ENCODE peak calls at places on chromosomes 11 and 22, in nine cellular contexts. N is GM23248, Q is GM23338, B is hepatocyte, F is PC-3, H is HCT116, L is neural progenitor cell, P is OCI-LY7, V is SK-N-SH. Z is an unnamed sample.

GRCh38 chr22:29716814-29717213 is 3.0 kb upstream of the CABP7 start:
- DNase-seq in N (peak; percentile 82), Q (peak; percentile 93), B (peak; percentile 88), F (peak; percentile 69), H (peak; percentile 24), L (peak; percentile 93), P (peak; percentile 42), V (no peak), Z (peak; percentile 48)

GRCh38 chr11:69899957-69900821 is 81.0 kb upstream of the FGF3 start:
- DNase-seq in N (no peak), Q (no peak), B (peak; percentile 40), F (peak; percentile 14), H (no peak), L (no peak), P (no peak), V (no peak), Z (no peak)

GRCh38 chr22:17243524-17243923 is 24.3 kb upstream of the ADA2 start:
- DNase-seq in N (peak; percentile 54), Q (no peak), B (peak; percentile 52), F (peak; percentile 12), H (no peak), L (no peak), P (peak; percentile 30), V (no peak), Z (peak; percentile 81)

GRCh38 chr11:107691003-107691402 is 20.9 kb downstream of the SLN start:
- DNase-seq in N (peak; percentile 60), Q (no peak), B (no peak), F (peak; percentile 75), H (no peak), L (no peak), P (no peak), V (no peak), Z (no peak)

GRCh38 chr11:34050536-34050935 is 995 bp upstream of the CAPRIN1 start:
- DNase-seq in N (peak; percentile 93), Q (no peak), B (no peak), F (no peak), H (no peak), L (no peak), P (peak; percentile 13), V (no peak), Z (no peak)

GRCh38 chr22:19016081-19016480 is 80.0 kb upstream of the PRODH start:
- DNase-seq in N (no peak), Q (no peak), B (no peak), F (no peak), H (no peak), L (no peak), P (no peak), V (no peak), Z (no peak)

GRCh38 chr22:37822079-37822833 is 926 bp upstream of the GALR3 start:
- DNase-seq in N (peak; percentile 8), Q (peak; percentile 76), B (no peak), F (no peak), H (no peak), L (peak; percentile 70), P (no peak), V (no peak), Z (no peak)

GRCh38 chr11:119903821-119904220 is 174.8 kb upstream of the NECTIN1 start:
- DNase-seq in N (no peak), Q (no peak), B (no peak), F (no peak), H (no peak), L (no peak), P (no peak), V (no peak), Z (no peak)

GRCh38 chr22:30920407-30920806 is 48.2 kb downstream of the MORC2 start:
- DNase-seq in N (peak; percentile 73), Q (peak; percentile 90), B (peak; percentile 82), F (peak; percentile 70), H (peak; percentile 32), L (peak; percentile 85), P (peak; percentile 82), V (peak; percentile 84), Z (peak; percentile 72)

GRCh38 chr11:14860511-14860910 is 31.5 kb downstream of the CYP2R1 start:
- DNase-seq in N (no peak), Q (no peak), B (no peak), F (no peak), H (no peak), L (no peak), P (no peak), V (no peak), Z (no peak)

GRCh38 chr11:102655547-102655946 is 30.4 kb upstream of the MMP20 start:
- DNase-seq in N (no peak), Q (no peak), B (no peak), F (no peak), H (no peak), L (no peak), P (no peak), V (no peak), Z (no peak)

GRCh38 chr11:2204361-2205213 is 33.0 kb upstream of the TH start:
- DNase-seq in N (no peak), Q (no peak), B (no peak), F (no peak), H (no peak), L (no peak), P (no peak), V (peak; percentile 33), Z (no peak)

GRCh38 chr11:93248602-93249001 is 50.8 kb upstream of the SLC36A4 start:
- DNase-seq in N (peak; percentile 24), Q (peak; percentile 27), B (no peak), F (peak; percentile 39), H (peak; percentile 8), L (no peak), P (peak; percentile 23), V (no peak), Z (no peak)

GRCh38 chr11:69364901-69365300 is 70.9 kb downstream of the MYEOV start:
- DNase-seq in N (no peak), Q (no peak), B (no peak), F (peak; percentile 37), H (no peak), L (no peak), P (no peak), V (no peak), Z (no peak)

GRCh38 chr11:1503708-1504104 is 17.1 kb upstream of the MOB2 start:
- DNase-seq in N (peak; percentile 19), Q (no peak), B (no peak), F (no peak), H (no peak), L (no peak), P (no peak), V (peak; percentile 69), Z (no peak)

GRCh38 chr11:12539570-12539969 is 134.7 kb upstream of the TEAD1 start:
- DNase-seq in N (peak; percentile 96), Q (no peak), B (no peak), F (peak; percentile 78), H (no peak), L (no peak), P (no peak), V (no peak), Z (no peak)
- TF ChIP-seq EZH2phosphoT487 in N (no peak), Q (no peak), B (no peak), F (no peak), H (no peak), L (no peak), P (no peak), V (no peak), Z (no peak)

DNA sequence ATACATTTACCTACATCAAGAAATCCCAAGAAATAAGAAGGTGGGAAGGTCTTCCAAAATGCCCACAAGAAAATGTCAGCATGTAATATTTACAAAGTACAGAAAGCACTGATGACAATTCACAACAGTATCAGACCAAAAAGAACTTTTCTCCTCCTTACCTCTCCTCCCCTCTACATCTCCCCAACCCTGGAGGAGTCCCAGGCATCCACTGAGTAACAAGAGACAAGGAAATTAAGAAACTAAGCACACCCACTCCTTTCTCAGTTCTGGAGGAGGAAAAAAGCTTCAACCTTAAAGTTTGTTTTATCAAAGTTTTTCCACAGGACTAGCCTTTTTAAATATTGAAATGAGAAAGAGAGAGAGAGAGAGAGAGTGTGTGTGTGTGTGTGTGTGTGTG is 2.0 kb upstream of the SERGEF start:
- DNase-seq in N (no peak), Q (no peak), B (no peak), F (no peak), H (no peak), L (no peak), P (no peak), V (no peak), Z (no peak)
- H3K4me2 ChIP-seq in N (no peak overlapping the region), Q (no peak overlapping the region), B (no peak overlapping the region), F (no peak overlapping the region), H (no peak overlapping the region), L (no peak overlapping the region), P (no peak overlapping the region), V (no peak overlapping the region), Z (no peak overlapping the region)

DNA sequence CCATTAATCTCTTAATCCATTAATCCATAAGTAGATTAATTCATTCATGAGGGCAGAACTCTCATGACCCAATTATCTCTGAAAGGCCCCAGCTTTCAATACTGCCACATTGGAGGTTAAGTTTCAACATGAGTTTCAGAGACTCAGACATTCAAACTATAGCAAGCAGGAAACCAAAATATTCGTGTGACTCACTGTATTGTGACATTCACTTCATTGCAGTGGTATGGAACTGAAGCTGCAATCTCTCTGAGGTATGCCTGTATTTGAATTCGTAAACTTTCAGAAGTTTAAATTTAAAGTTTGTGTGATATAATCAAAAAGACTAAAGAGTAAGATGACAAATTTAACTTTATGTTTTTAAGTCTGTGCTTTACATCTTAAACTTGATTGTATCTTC is 2.9 kb upstream of the OR52J3 start:
- DNase-seq in N (peak; percentile 48), Q (no peak), B (no peak), F (no peak), H (no peak), L (no peak), P (no peak), V (no peak), Z (no peak)
- TF ChIP-seq EZH2phosphoT487 in N (no peak), Q (no peak), B (no peak), F (no peak), H (no peak), L (no peak), P (no peak), V (no peak), Z (no peak)

GRCh38 chr22:24776525-24776924 is 2.0 kb upstream of the PIWIL3 start:
- DNase-seq in N (no peak), Q (no peak), B (no peak), F (no peak), H (no peak), L (no peak), P (no peak), V (no peak), Z (no peak)
- H3K4me2 ChIP-seq in N (no peak overlapping the region), Q (no peak overlapping the region), B (peak overlapping the region; percentile 37), F (no peak overlapping the region), H (no peak overlapping the region), L (no peak overlapping the region), P (no peak overlapping the region), V (no peak overlapping the region), Z (no peak overlapping the region)

GRCh38 chr11:126109941-126110731 is 47.5 kb upstream of the CDON start:
- DNase-seq in N (peak; percentile 89), Q (no peak), B (no peak), F (peak; percentile 67), H (no peak), L (no peak), P (no peak), V (no peak), Z (no peak)
- TF ChIP-seq EZH2phosphoT487 in N (no peak), Q (no peak), B (no peak), F (no peak), H (no peak), L (no peak), P (no peak), V (no peak), Z (no peak)